ENCODE peak calls at places on chromosomes 6 and 20, in five cellular contexts. F, R, K, J and B are unnamed samples.

GRCh38 chr6:7515363-7515762 is 26.1 kb upstream of the DSP start:
- DNase-seq in J (no peak), K (no peak), R (no peak), F (no peak), B (no peak)

GRCh38 chr20:41003143-41003932 is 25.3 kb upstream of the TOP1 start:
- DNase-seq in R (peak; percentile 96), J (peak; percentile 99), K (peak; percentile 61), F (peak; percentile 92), B (peak; percentile 87)

GRCh38 chr6:106910999-106911949 is 63.3 kb downstream of the CD24 start:
- DNase-seq in K (no peak), J (peak; percentile 89), F (peak; percentile 6), R (no peak), B (no peak)

GRCh38 chr6:142566628-142567396 is 265.0 kb downstream of the ADGRG6 start:
- DNase-seq in F (peak; percentile 57), J (peak; percentile 64), R (peak; percentile 62), K (peak; percentile 82), B (peak; percentile 67)

GRCh38 chr6:56652231-56652630 is 9.5 kb upstream of the DST start:
- DNase-seq in J (peak; percentile 71), F (no peak), K (no peak), R (peak; percentile 74), B (no peak)

GRCh38 chr6:2688416-2689064 is 62.2 kb downstream of the MYLK4 start:
- DNase-seq in F (peak; percentile 21), J (peak; percentile 23), R (peak; percentile 24), K (no peak), B (peak; percentile 67)

GRCh38 chr6:109347779-109348178 is 34.5 kb downstream of the CD164 start:
- DNase-seq in K (no peak), F (no peak), J (peak; percentile 7), R (no peak), B (no peak)

GRCh38 chr6:165760126-165760802 is 97.2 kb upstream of the PDE10A start:
- DNase-seq in R (no peak), J (no peak), K (no peak), F (no peak), B (no peak)

GRCh38 chr6:87483929-87484328 is 11.2 kb downstream of the SLC35A1 start:
- DNase-seq in F (peak; percentile 25), R (no peak), J (peak; percentile 13), K (peak; percentile 13), B (peak; percentile 84)

GRCh38 chr20:36093025-36093803 is 61.3 kb upstream of the EPB41L1 start:
- DNase-seq in R (peak; percentile 24), K (peak; percentile 60), F (peak; percentile 82), J (no peak), B (peak; percentile 48)

GRCh38 chr6:26187981-26188635 is 100.9 kb downstream of the HFE start:
- DNase-seq in R (no peak), F (peak; percentile 63), J (peak; percentile 76), K (peak; percentile 54), B (peak; percentile 91)
- TF ChIP-seq MYC in R (no peak), F (no peak), J (no peak), K (no peak), B (no peak)

DNA sequence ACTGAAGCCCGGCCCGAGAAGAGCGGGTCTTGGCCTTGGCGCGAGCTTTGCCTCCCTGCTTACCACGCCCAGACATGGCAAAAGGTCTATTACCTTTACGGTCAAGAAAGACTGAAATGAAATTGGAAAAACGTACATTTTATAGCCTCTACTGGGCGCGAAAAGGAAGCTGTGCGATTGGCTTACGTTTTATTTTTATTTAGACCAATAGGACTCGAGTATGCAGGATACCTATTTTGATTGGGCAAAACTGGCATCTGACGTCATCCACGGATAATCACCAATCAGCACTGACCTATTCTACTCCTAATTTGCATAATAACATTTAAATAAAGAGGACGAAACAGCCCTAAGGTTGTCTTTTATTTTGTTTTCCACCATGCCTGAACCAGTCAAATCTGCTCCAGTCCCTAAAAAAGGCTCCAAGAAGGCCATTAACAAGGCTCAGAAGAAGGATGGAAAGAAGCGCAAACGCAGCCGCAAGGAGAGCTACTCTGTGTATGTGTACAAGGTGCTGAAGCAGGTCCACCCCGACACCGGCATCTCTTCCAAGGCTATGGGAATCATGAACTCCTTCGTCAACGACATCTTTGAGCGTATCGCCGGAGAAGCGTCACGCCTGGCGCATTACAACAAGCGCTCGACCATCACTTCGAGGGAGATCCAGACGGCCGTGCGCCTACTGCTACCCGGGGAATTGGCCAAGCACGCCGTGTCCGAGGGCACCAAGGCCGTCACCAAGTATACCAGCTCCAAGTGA is 97.4 kb downstream of the OR2B2 start:
- DNase-seq in K (no peak), J (peak; percentile 92), R (peak; percentile 97), F (peak; percentile 93), B (peak; percentile 98)
- TF ChIP-seq POLR2A in K (no peak), J (peak; percentile 85), R (peak; percentile 84), F (peak; percentile 50), B (peak; percentile 42)

DNA sequence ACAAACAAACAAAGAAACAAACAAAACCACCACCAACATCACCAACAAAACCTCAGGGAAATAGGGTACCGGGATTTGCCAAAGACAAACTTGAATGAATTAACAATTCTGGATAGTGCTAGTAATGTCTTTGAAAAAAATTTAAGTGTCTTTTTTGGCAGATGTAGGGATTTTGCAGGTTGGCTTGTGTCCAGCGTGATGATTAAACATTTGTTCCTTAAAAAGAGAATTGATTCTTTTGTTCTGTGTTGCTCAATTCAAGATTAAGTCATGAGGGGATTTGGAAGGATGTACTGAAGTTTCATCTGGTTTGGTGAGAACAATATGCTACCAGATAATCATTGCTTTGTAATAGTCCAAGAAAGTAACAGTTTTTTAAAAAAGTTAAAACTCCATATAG is 125.1 kb upstream of the HS3ST5 start:
- DNase-seq in J (no peak), R (no peak), K (no peak), F (no peak), B (no peak)
- TF ChIP-seq MYC in J (no peak), R (no peak), K (no peak), F (no peak), B (no peak)

DNA sequence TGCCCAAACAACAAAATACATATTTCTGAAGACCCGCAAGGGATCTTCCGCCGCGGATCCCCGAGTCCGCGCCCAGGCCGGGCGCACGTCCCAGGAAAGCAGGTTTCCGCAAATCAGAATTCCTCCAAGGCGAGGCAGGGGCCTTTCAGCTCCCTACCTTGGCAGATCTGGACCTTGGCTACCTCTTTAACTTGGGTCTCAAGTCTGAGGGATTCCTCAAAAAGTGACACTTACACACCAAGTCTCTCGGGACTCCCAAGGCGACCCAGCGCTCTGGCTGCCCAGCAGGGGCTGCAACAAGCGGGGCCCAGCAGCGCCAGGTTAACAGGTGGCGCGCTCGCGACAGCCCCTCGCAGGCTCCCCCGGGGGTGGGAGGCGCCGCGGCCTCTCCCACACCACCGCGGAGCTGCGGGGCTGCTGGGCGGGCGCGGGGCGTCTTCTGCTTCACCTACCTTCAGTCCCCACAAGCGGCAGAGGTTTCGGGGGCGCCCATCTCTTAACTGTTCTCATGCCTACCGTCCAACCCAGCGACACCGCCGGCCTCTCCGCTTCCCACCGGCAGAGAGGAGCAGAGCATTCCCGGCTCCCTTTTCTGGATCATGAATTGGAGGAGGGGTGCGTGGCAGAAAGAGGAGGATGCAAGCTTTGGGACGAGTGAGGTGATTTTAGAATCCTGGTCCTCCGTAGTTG is 414 bp downstream of the SIM1 start:
- DNase-seq in F (no peak), J (no peak), R (peak; percentile 22), K (no peak), B (peak; percentile 7)
- TF ChIP-seq POLR2A in F (no peak), J (no peak), R (no peak), K (no peak), B (no peak)

GRCh38 chr6:43086022-43086658 is 10.0 kb downstream of the PTK7 start:
- DNase-seq in R (no peak), K (no peak), J (no peak), F (no peak), B (peak; percentile 78)
- TF ChIP-seq MYC in R (no peak), K (no peak), J (no peak), F (no peak), B (no peak)